ENCODE peak calls at places on chromosomes 12 and 14, in seven cellular contexts. One of them, this sample, is unnamed.

GRCh38 chr12:10661338-10661737 is 12.5 kb downstream of the STYK1 start:
- DNase-seq in RPMI7951: peak
- DNase-seq in stimulated activated CD4-positive, alpha-beta T cell treated with anti-CD3 and anti-CD28 coated beads, Interleukin-2, amount 100 ng/mL, for 48 hours: no peak
- DNase-seq in nucleus accumbens: no peak
- DNase-seq in stimulated activated CD8-positive, alpha-beta memory T cell treated with anti-CD3 and anti-CD28 coated beads, Interleukin-15, amount 100 ng/mL, for 48 hours: no peak
- DNase-seq in left ventricle myocardium superior: no peak
- DNase-seq in left lung: no peak
- DNase-seq in this sample: peak

GRCh38 chr12:70383484-70383883 is 17.4 kb downstream of the KCNMB4 start:
- DNase-seq in RPMI7951: no peak
- DNase-seq in stimulated activated CD4-positive, alpha-beta T cell treated with anti-CD3 and anti-CD28 coated beads, Interleukin-2, amount 100 ng/mL, for 48 hours: no peak
- DNase-seq in nucleus accumbens: no peak
- DNase-seq in stimulated activated CD8-positive, alpha-beta memory T cell treated with anti-CD3 and anti-CD28 coated beads, Interleukin-15, amount 100 ng/mL, for 48 hours: no peak
- DNase-seq in left ventricle myocardium superior: no peak
- DNase-seq in left lung: no peak
- DNase-seq in this sample: no peak

GRCh38 chr12:94563261-94563660 is 87.1 kb downstream of the TMCC3 start:
- DNase-seq in RPMI7951: peak
- DNase-seq in stimulated activated CD4-positive, alpha-beta T cell treated with anti-CD3 and anti-CD28 coated beads, Interleukin-2, amount 100 ng/mL, for 48 hours: no peak
- DNase-seq in nucleus accumbens: no peak
- DNase-seq in stimulated activated CD8-positive, alpha-beta memory T cell treated with anti-CD3 and anti-CD28 coated beads, Interleukin-15, amount 100 ng/mL, for 48 hours: no peak
- DNase-seq in left ventricle myocardium superior: no peak
- DNase-seq in left lung: no peak
- DNase-seq in this sample: no peak

GRCh38 chr12:59403259-59403932 is 192.4 kb upstream of the SLC16A7 start:
- DNase-seq in RPMI7951: peak
- DNase-seq in stimulated activated CD4-positive, alpha-beta T cell treated with anti-CD3 and anti-CD28 coated beads, Interleukin-2, amount 100 ng/mL, for 48 hours: peak
- DNase-seq in nucleus accumbens: no peak
- DNase-seq in stimulated activated CD8-positive, alpha-beta memory T cell treated with anti-CD3 and anti-CD28 coated beads, Interleukin-15, amount 100 ng/mL, for 48 hours: no peak
- DNase-seq in left ventricle myocardium superior: no peak
- DNase-seq in left lung: no peak
- DNase-seq in this sample: peak

GRCh38 chr12:115079760-115080159 is 395.8 kb upstream of the TBX3 start:
- DNase-seq in RPMI7951: no peak
- DNase-seq in stimulated activated CD4-positive, alpha-beta T cell treated with anti-CD3 and anti-CD28 coated beads, Interleukin-2, amount 100 ng/mL, for 48 hours: no peak
- DNase-seq in nucleus accumbens: no peak
- DNase-seq in stimulated activated CD8-positive, alpha-beta memory T cell treated with anti-CD3 and anti-CD28 coated beads, Interleukin-15, amount 100 ng/mL, for 48 hours: no peak
- DNase-seq in left ventricle myocardium superior: no peak
- DNase-seq in left lung: no peak
- DNase-seq in this sample: no peak

GRCh38 chr14:90491221-90491867 is 94.5 kb downstream of the CALM1 start:
- DNase-seq in RPMI7951: peak
- DNase-seq in stimulated activated CD4-positive, alpha-beta T cell treated with anti-CD3 and anti-CD28 coated beads, Interleukin-2, amount 100 ng/mL, for 48 hours: no peak
- DNase-seq in nucleus accumbens: peak
- DNase-seq in stimulated activated CD8-positive, alpha-beta memory T cell treated with anti-CD3 and anti-CD28 coated beads, Interleukin-15, amount 100 ng/mL, for 48 hours: no peak
- DNase-seq in left ventricle myocardium superior: peak
- DNase-seq in left lung: no peak
- DNase-seq in this sample: peak

GRCh38 chr14:100223332-100224171 is 15.4 kb upstream of the YY1 start:
- DNase-seq in RPMI7951: no peak
- DNase-seq in stimulated activated CD4-positive, alpha-beta T cell treated with anti-CD3 and anti-CD28 coated beads, Interleukin-2, amount 100 ng/mL, for 48 hours: no peak
- DNase-seq in nucleus accumbens: no peak
- DNase-seq in stimulated activated CD8-positive, alpha-beta memory T cell treated with anti-CD3 and anti-CD28 coated beads, Interleukin-15, amount 100 ng/mL, for 48 hours: no peak
- DNase-seq in left ventricle myocardium superior: no peak
- DNase-seq in left lung: no peak
- DNase-seq in this sample: no peak

GRCh38 chr14:100078997-100079561 is 13.9 kb downstream of the EVL start:
- DNase-seq in RPMI7951: peak
- DNase-seq in stimulated activated CD4-positive, alpha-beta T cell treated with anti-CD3 and anti-CD28 coated beads, Interleukin-2, amount 100 ng/mL, for 48 hours: peak
- DNase-seq in nucleus accumbens: no peak
- DNase-seq in stimulated activated CD8-positive, alpha-beta memory T cell treated with anti-CD3 and anti-CD28 coated beads, Interleukin-15, amount 100 ng/mL, for 48 hours: peak
- DNase-seq in left ventricle myocardium superior: no peak
- DNase-seq in left lung: no peak
- DNase-seq in this sample: peak

GRCh38 chr14:73786942-73787759 is 64.5 kb upstream of the PTGR2 start:
- DNase-seq in RPMI7951: peak
- DNase-seq in stimulated activated CD4-positive, alpha-beta T cell treated with anti-CD3 and anti-CD28 coated beads, Interleukin-2, amount 100 ng/mL, for 48 hours: peak
- DNase-seq in nucleus accumbens: peak
- DNase-seq in stimulated activated CD8-positive, alpha-beta memory T cell treated with anti-CD3 and anti-CD28 coated beads, Interleukin-15, amount 100 ng/mL, for 48 hours: peak
- DNase-seq in left ventricle myocardium superior: peak
- DNase-seq in left lung: peak
- DNase-seq in this sample: no peak

GRCh38 chr12:106084048-106084671 is 54.6 kb downstream of the NUAK1 start:
- DNase-seq in RPMI7951: peak
- DNase-seq in stimulated activated CD4-positive, alpha-beta T cell treated with anti-CD3 and anti-CD28 coated beads, Interleukin-2, amount 100 ng/mL, for 48 hours: no peak
- DNase-seq in nucleus accumbens: no peak
- DNase-seq in stimulated activated CD8-positive, alpha-beta memory T cell treated with anti-CD3 and anti-CD28 coated beads, Interleukin-15, amount 100 ng/mL, for 48 hours: no peak
- DNase-seq in left ventricle myocardium superior: no peak
- DNase-seq in left lung: no peak
- DNase-seq in this sample: peak

GRCh38 chr12:78732481-78732880 is 132.1 kb upstream of the SYT1 start:
- DNase-seq in RPMI7951: no peak
- DNase-seq in stimulated activated CD4-positive, alpha-beta T cell treated with anti-CD3 and anti-CD28 coated beads, Interleukin-2, amount 100 ng/mL, for 48 hours: no peak
- DNase-seq in nucleus accumbens: no peak
- DNase-seq in stimulated activated CD8-positive, alpha-beta memory T cell treated with anti-CD3 and anti-CD28 coated beads, Interleukin-15, amount 100 ng/mL, for 48 hours: no peak
- DNase-seq in left ventricle myocardium superior: no peak
- DNase-seq in left lung: no peak
- DNase-seq in this sample: no peak

GRCh38 chr12:12582895-12583303 is 20.2 kb upstream of the DUSP16 start:
- DNase-seq in RPMI7951: peak
- DNase-seq in stimulated activated CD4-positive, alpha-beta T cell treated with anti-CD3 and anti-CD28 coated beads, Interleukin-2, amount 100 ng/mL, for 48 hours: peak
- DNase-seq in nucleus accumbens: no peak
- DNase-seq in stimulated activated CD8-positive, alpha-beta memory T cell treated with anti-CD3 and anti-CD28 coated beads, Interleukin-15, amount 100 ng/mL, for 48 hours: peak
- DNase-seq in left ventricle myocardium superior: no peak
- DNase-seq in left lung: no peak
- DNase-seq in this sample: peak

GRCh38 chr14:94397899-94398479 is 9.6 kb upstream of the SERPINA1 start:
- DNase-seq in RPMI7951: no peak
- DNase-seq in stimulated activated CD4-positive, alpha-beta T cell treated with anti-CD3 and anti-CD28 coated beads, Interleukin-2, amount 100 ng/mL, for 48 hours: no peak
- DNase-seq in nucleus accumbens: no peak
- DNase-seq in stimulated activated CD8-positive, alpha-beta memory T cell treated with anti-CD3 and anti-CD28 coated beads, Interleukin-15, amount 100 ng/mL, for 48 hours: no peak
- DNase-seq in left ventricle myocardium superior: no peak
- DNase-seq in left lung: no peak
- DNase-seq in this sample: no peak

GRCh38 chr12:130716918-130717306 is 813 bp upstream of the RIMBP2 start:
- DNase-seq in RPMI7951: no peak
- DNase-seq in stimulated activated CD4-positive, alpha-beta T cell treated with anti-CD3 and anti-CD28 coated beads, Interleukin-2, amount 100 ng/mL, for 48 hours: no peak
- DNase-seq in nucleus accumbens: no peak
- DNase-seq in stimulated activated CD8-positive, alpha-beta memory T cell treated with anti-CD3 and anti-CD28 coated beads, Interleukin-15, amount 100 ng/mL, for 48 hours: no peak
- DNase-seq in left ventricle myocardium superior: no peak
- DNase-seq in left lung: no peak
- DNase-seq in this sample: no peak

GRCh38 chr12:98198261-98198982 is 317.0 kb upstream of the TMPO start:
- DNase-seq in RPMI7951: no peak
- DNase-seq in stimulated activated CD4-positive, alpha-beta T cell treated with anti-CD3 and anti-CD28 coated beads, Interleukin-2, amount 100 ng/mL, for 48 hours: no peak
- DNase-seq in nucleus accumbens: no peak
- DNase-seq in stimulated activated CD8-positive, alpha-beta memory T cell treated with anti-CD3 and anti-CD28 coated beads, Interleukin-15, amount 100 ng/mL, for 48 hours: no peak
- DNase-seq in left ventricle myocardium superior: no peak
- DNase-seq in left lung: no peak
- DNase-seq in this sample: no peak

GRCh38 chr14:28676481-28676880 is 90.1 kb upstream of the FOXG1 start:
- DNase-seq in RPMI7951: peak
- DNase-seq in stimulated activated CD4-positive, alpha-beta T cell treated with anti-CD3 and anti-CD28 coated beads, Interleukin-2, amount 100 ng/mL, for 48 hours: no peak
- DNase-seq in nucleus accumbens: no peak
- DNase-seq in stimulated activated CD8-positive, alpha-beta memory T cell treated with anti-CD3 and anti-CD28 coated beads, Interleukin-15, amount 100 ng/mL, for 48 hours: no peak
- DNase-seq in left ventricle myocardium superior: no peak
- DNase-seq in left lung: no peak
- DNase-seq in this sample: no peak

GRCh38 chr14:45947785-45948184 is 694.8 kb upstream of the MIS18BP1 start:
- DNase-seq in RPMI7951: no peak
- DNase-seq in stimulated activated CD4-positive, alpha-beta T cell treated with anti-CD3 and anti-CD28 coated beads, Interleukin-2, amount 100 ng/mL, for 48 hours: no peak
- DNase-seq in nucleus accumbens: no peak
- DNase-seq in stimulated activated CD8-positive, alpha-beta memory T cell treated with anti-CD3 and anti-CD28 coated beads, Interleukin-15, amount 100 ng/mL, for 48 hours: no peak
- DNase-seq in left ventricle myocardium superior: no peak
- DNase-seq in left lung: no peak
- DNase-seq in this sample: no peak

GRCh38 chr12:47793015-47793681 is 20.1 kb downstream of the SLC48A1 start:
- DNase-seq in RPMI7951: no peak
- DNase-seq in stimulated activated CD4-positive, alpha-beta T cell treated with anti-CD3 and anti-CD28 coated beads, Interleukin-2, amount 100 ng/mL, for 48 hours: no peak
- DNase-seq in nucleus accumbens: no peak
- DNase-seq in stimulated activated CD8-positive, alpha-beta memory T cell treated with anti-CD3 and anti-CD28 coated beads, Interleukin-15, amount 100 ng/mL, for 48 hours: no peak
- DNase-seq in left ventricle myocardium superior: peak
- DNase-seq in left lung: peak
- DNase-seq in this sample: no peak

GRCh38 chr12:64665506-64665905 is 55.2 kb downstream of the RASSF3 start:
- DNase-seq in RPMI7951: no peak
- DNase-seq in stimulated activated CD4-positive, alpha-beta T cell treated with anti-CD3 and anti-CD28 coated beads, Interleukin-2, amount 100 ng/mL, for 48 hours: no peak
- DNase-seq in nucleus accumbens: no peak
- DNase-seq in stimulated activated CD8-positive, alpha-beta memory T cell treated with anti-CD3 and anti-CD28 coated beads, Interleukin-15, amount 100 ng/mL, for 48 hours: no peak
- DNase-seq in left ventricle myocardium superior: no peak
- DNase-seq in left lung: no peak
- DNase-seq in this sample: no peak

GRCh38 chr14:34498684-34499412 is 36.8 kb upstream of the SPTSSA start:
- DNase-seq in RPMI7951: peak
- DNase-seq in stimulated activated CD4-positive, alpha-beta T cell treated with anti-CD3 and anti-CD28 coated beads, Interleukin-2, amount 100 ng/mL, for 48 hours: no peak
- DNase-seq in nucleus accumbens: no peak
- DNase-seq in stimulated activated CD8-positive, alpha-beta memory T cell treated with anti-CD3 and anti-CD28 coated beads, Interleukin-15, amount 100 ng/mL, for 48 hours: no peak
- DNase-seq in left ventricle myocardium superior: no peak
- DNase-seq in left lung: no peak
- DNase-seq in this sample: no peak

GRCh38 chr14:73785336-73785833 is 66.2 kb upstream of the PTGR2 start:
- DNase-seq in RPMI7951: peak
- DNase-seq in stimulated activated CD4-positive, alpha-beta T cell treated with anti-CD3 and anti-CD28 coated beads, Interleukin-2, amount 100 ng/mL, for 48 hours: no peak
- DNase-seq in nucleus accumbens: no peak
- DNase-seq in stimulated activated CD8-positive, alpha-beta memory T cell treated with anti-CD3 and anti-CD28 coated beads, Interleukin-15, amount 100 ng/mL, for 48 hours: no peak
- DNase-seq in left ventricle myocardium superior: no peak
- DNase-seq in left lung: no peak
- DNase-seq in this sample: no peak

GRCh38 chr14:93956514-93957332 is 19.6 kb downstream of the ASB2 start:
- DNase-seq in RPMI7951: peak
- DNase-seq in stimulated activated CD4-positive, alpha-beta T cell treated with anti-CD3 and anti-CD28 coated beads, Interleukin-2, amount 100 ng/mL, for 48 hours: no peak
- DNase-seq in nucleus accumbens: no peak
- DNase-seq in stimulated activated CD8-positive, alpha-beta memory T cell treated with anti-CD3 and anti-CD28 coated beads, Interleukin-15, amount 100 ng/mL, for 48 hours: no peak
- DNase-seq in left ventricle myocardium superior: peak
- DNase-seq in left lung: no peak
- DNase-seq in this sample: no peak

GRCh38 chr12:71282020-71282419 is 124.2 kb upstream of the TSPAN8 start:
- DNase-seq in RPMI7951: no peak
- DNase-seq in stimulated activated CD4-positive, alpha-beta T cell treated with anti-CD3 and anti-CD28 coated beads, Interleukin-2, amount 100 ng/mL, for 48 hours: no peak
- DNase-seq in nucleus accumbens: no peak
- DNase-seq in stimulated activated CD8-positive, alpha-beta memory T cell treated with anti-CD3 and anti-CD28 coated beads, Interleukin-15, amount 100 ng/mL, for 48 hours: no peak
- DNase-seq in left ventricle myocardium superior: no peak
- DNase-seq in left lung: no peak
- DNase-seq in this sample: no peak

GRCh38 chr12:31533470-31533869 is 57.5 kb downstream of the DENND5B start:
- DNase-seq in RPMI7951: no peak
- DNase-seq in stimulated activated CD4-positive, alpha-beta T cell treated with anti-CD3 and anti-CD28 coated beads, Interleukin-2, amount 100 ng/mL, for 48 hours: no peak
- DNase-seq in nucleus accumbens: no peak
- DNase-seq in stimulated activated CD8-positive, alpha-beta memory T cell treated with anti-CD3 and anti-CD28 coated beads, Interleukin-15, amount 100 ng/mL, for 48 hours: no peak
- DNase-seq in left ventricle myocardium superior: no peak
- DNase-seq in left lung: no peak
- DNase-seq in this sample: no peak

GRCh38 chr12:88325076-88325827 is 183.1 kb downstream of the TMTC3 start:
- DNase-seq in RPMI7951: peak
- DNase-seq in stimulated activated CD4-positive, alpha-beta T cell treated with anti-CD3 and anti-CD28 coated beads, Interleukin-2, amount 100 ng/mL, for 48 hours: no peak
- DNase-seq in nucleus accumbens: no peak
- DNase-seq in stimulated activated CD8-positive, alpha-beta memory T cell treated with anti-CD3 and anti-CD28 coated beads, Interleukin-15, amount 100 ng/mL, for 48 hours: no peak
- DNase-seq in left ventricle myocardium superior: no peak
- DNase-seq in left lung: no peak
- DNase-seq in this sample: peak

This sample was measured in AG09309.